ENCODE peak calls at places on chromosomes 6 and 20, in six cellular contexts. D is body of pancreas, B is adipocyte, N is OCI-LY7, A is adrenal gland, C is AG04450. T is an unnamed sample.

GRCh38 chr6:142796571-142796970 is 148.4 kb downstream of the HIVEP2 start:
- DNase-seq in D (no peak), B (no peak), N (no peak), A (no peak), C (no peak), T (no peak)

GRCh38 chr6:51339728-51340127 is 521.1 kb downstream of the TFAP2B start:
- DNase-seq in D (no peak), B (no peak), N (no peak), A (no peak), C (no peak), T (peak; percentile 6)

GRCh38 chr20:41163821-41164220 is 26.5 kb downstream of the PLCG1 start:
- DNase-seq in D (no peak), B (no peak), N (no peak), A (no peak), C (no peak), T (no peak)

GRCh38 chr6:149112976-149113375 is 204.5 kb upstream of the TAB2 start:
- DNase-seq in D (no peak), B (no peak), N (peak; percentile 16), A (no peak), C (no peak), T (no peak)

GRCh38 chr6:8828376-8828775 is 393.0 kb upstream of the SLC35B3 start:
- DNase-seq in D (no peak), B (no peak), N (no peak), A (no peak), C (no peak), T (no peak)

GRCh38 chr6:19602614-19603013 is 234.6 kb upstream of the ID4 start:
- DNase-seq in D (no peak), B (no peak), N (peak; percentile 23), A (no peak), C (no peak), T (no peak)

GRCh38 chr6:16722616-16723015 is 38.6 kb downstream of the ATXN1 start:
- DNase-seq in D (no peak), B (no peak), N (no peak), A (no peak), C (no peak), T (no peak)

GRCh38 chr6:106477790-106478189 is 117.3 kb downstream of the CRYBG1 start:
- DNase-seq in D (no peak), B (no peak), N (no peak), A (peak; percentile 17), C (no peak), T (peak; percentile 64)

GRCh38 chr6:84921891-84922290 is 157.5 kb upstream of the TBX18 start:
- DNase-seq in D (no peak), B (no peak), N (no peak), A (no peak), C (no peak), T (no peak)

GRCh38 chr6:10393544-10394225 is 21.2 kb downstream of the TFAP2A start:
- DNase-seq in D (no peak), B (no peak), N (no peak), A (no peak), C (no peak), T (no peak)

GRCh38 chr6:100915876-100916275 is 34.7 kb upstream of the ASCC3 start:
- DNase-seq in D (no peak), B (no peak), N (no peak), A (no peak), C (no peak), T (peak; percentile 35)

GRCh38 chr6:157879873-157880254 is 56.8 kb downstream of the SNX9 start:
- DNase-seq in D (no peak), B (no peak), N (no peak), A (no peak), C (no peak), T (no peak)

GRCh38 chr6:95576218-95576617 is 1.1 kb upstream of the MANEA start:
- DNase-seq in D (no peak), B (peak; percentile 10), N (no peak), A (no peak), C (no peak), T (peak; percentile 16)

GRCh38 chr6:75932067-75932466 is 140.4 kb downstream of the IMPG1 start:
- DNase-seq in D (peak; percentile 66), B (no peak), N (peak; percentile 12), A (no peak), C (no peak), T (peak; percentile 6)

GRCh38 chr6:109896333-109896732 is 81.8 kb upstream of the GPR6 start:
- DNase-seq in D (no peak), B (peak; percentile 26), N (no peak), A (no peak), C (no peak), T (peak; percentile 2)

GRCh38 chr20:44187054-44187762 is at the start of gene JPH2:
- DNase-seq in D (peak; percentile 42), B (peak; percentile 88), N (no peak), A (peak; percentile 77), C (no peak), T (no peak)

GRCh38 chr6:157982297-157982579 is 575 bp downstream of the SYNJ2 start:
- DNase-seq in D (peak; percentile 70), B (peak; percentile 70), N (no peak), A (peak; percentile 41), C (no peak), T (no peak)

GRCh38 chr6:159609813-159610212 is 83.2 kb downstream of the SOD2 start:
- DNase-seq in D (no peak), B (peak; percentile 57), N (no peak), A (no peak), C (no peak), T (no peak)

GRCh38 chr20:36483919-36484808 is 57.2 kb upstream of the MYL9 start:
- DNase-seq in D (peak; percentile 61), B (peak; percentile 62), N (no peak), A (no peak), C (no peak), T (no peak)

GRCh38 chr6:15793288-15793687 is 130.5 kb upstream of the DTNBP1 start:
- DNase-seq in D (no peak), B (peak; percentile 60), N (no peak), A (no peak), C (no peak), T (no peak)

GRCh38 chr6:12270551-12271228 is 19.5 kb upstream of the EDN1 start:
- DNase-seq in D (no peak), B (no peak), N (no peak), A (no peak), C (no peak), T (no peak)

GRCh38 chr6:51260003-51260402 is 441.3 kb downstream of the TFAP2B start:
- DNase-seq in D (no peak), B (no peak), N (no peak), A (no peak), C (no peak), T (no peak)

GRCh38 chr20:37256286-37256685 is 5.3 kb downstream of the GHRH start:
- DNase-seq in D (no peak), B (no peak), N (no peak), A (no peak), C (no peak), T (no peak)

GRCh38 chr20:59605691-59606364 is 1.5 kb downstream of the PHACTR3 start:
- DNase-seq in D (no peak), B (no peak), N (no peak), A (no peak), C (no peak), T (no peak)

DNA sequence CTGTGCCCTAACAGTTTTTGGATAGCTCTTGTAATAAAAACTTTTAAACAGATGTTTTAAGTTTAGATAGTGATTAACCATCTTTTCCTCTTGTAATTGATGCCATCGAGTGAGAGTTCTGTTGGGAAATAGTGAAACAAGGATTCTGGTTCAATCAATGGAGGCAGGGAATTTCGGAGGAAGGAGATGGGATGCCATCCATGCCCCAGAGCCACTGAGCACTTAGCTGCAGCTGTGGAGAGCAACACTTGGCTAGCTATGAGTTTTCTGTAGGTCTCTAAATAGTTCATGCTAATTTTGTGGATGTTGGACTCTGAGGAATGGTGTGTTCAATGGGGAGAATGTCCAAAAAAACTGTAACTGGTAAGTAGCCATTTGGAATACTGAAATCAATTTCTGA is 16.7 kb downstream of the CBFA2T2 start:
- DNase-seq in D (no peak), B (peak; percentile 15), N (no peak), A (no peak), C (no peak), T (no peak)
- H3K4me3 ChIP-seq in D (no peak overlapping the region), B (no peak overlapping the region), N (no peak overlapping the region), A (no peak overlapping the region), C (no peak overlapping the region), T (no peak overlapping the region)

DNA sequence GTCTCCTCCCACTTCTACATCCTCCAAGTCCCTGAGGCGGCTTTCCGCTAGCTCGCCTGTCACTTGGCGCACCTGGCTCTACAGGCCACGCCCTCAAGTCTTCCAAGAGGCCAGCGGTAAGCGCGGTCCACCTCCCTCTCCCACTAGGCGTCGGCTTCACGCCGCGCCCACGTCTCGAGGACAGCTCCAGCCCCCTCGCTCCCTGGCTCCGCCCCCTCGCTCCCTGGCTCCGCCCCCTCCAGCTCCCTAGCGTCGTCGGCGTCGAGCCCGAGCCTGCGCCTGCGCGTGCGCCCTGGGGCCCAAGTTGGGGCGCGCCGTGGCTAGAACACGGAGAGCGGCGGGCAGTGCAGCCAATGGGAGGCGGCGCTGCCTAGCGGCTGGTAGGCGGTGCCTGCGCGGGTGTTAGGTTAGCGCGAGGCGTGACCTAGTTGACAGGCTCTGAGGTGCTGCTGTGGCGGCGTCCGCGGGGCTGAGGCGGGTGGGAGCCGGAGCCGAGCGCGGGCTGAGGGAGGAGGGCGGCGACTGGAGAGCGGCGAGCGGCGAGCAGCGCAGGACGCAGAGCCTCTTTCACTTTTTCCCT is at the start of gene MACROD2:
- DNase-seq in D (peak; percentile 97), B (peak; percentile 94), N (no peak), A (peak; percentile 92), C (no peak), T (no peak)
- H3K4me3 ChIP-seq in D (peak within 1 kb of the TSS; percentile 67), B (peak within 1 kb of the TSS; percentile 89), N (no peak within 1 kb of the TSS), A (peak within 1 kb of the TSS; percentile 50), C (peak within 1 kb of the TSS; percentile 51), T (no peak within 1 kb of the TSS)

GRCh38 chr20:63487781-63488241 is 11.1 kb downstream of the EEF1A2 start:
- DNase-seq in D (no peak), B (no peak), N (no peak), A (no peak), C (no peak), T (no peak)

GRCh38 chr20:63486300-63486855 is 12.5 kb downstream of the EEF1A2 start:
- DNase-seq in D (no peak), B (no peak), N (no peak), A (no peak), C (no peak), T (no peak)

GRCh38 chr20:63487116-63487764 is 11.6 kb downstream of the EEF1A2 start:
- DNase-seq in D (no peak), B (no peak), N (no peak), A (no peak), C (no peak), T (no peak)

GRCh38 chr20:63490416-63490815 is 8.5 kb downstream of the EEF1A2 start:
- DNase-seq in D (no peak), B (no peak), N (no peak), A (no peak), C (no peak), T (no peak)

GRCh38 chr20:63488331-63489251 is 10.3 kb downstream of the EEF1A2 start:
- DNase-seq in D (no peak), B (no peak), N (no peak), A (no peak), C (no peak), T (no peak)
- H3K4me3 ChIP-seq in D (no peak overlapping the region), B (no peak overlapping the region), N (no peak overlapping the region), A (no peak overlapping the region), C (no peak overlapping the region), T (no peak overlapping the region)

DNA sequence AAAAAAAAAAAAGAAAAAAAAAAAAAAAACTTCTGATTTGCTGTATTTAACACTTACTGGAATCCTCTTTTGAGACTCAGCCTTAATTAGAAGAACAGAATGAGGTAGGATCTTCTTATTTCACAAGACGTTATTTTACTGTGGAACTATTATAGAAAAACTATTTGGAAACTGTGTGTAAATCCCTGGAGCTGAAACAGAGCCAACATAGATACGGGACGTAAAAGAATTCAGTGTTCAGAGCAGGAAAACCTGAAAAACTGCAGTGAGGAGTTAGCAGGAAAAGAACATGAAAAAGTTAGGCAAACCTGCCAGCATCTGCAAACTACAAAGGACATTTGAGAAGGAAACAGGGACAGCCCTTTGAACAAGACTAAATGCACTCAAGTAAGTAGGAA is 3.4 kb upstream of the ZNF217 start:
- DNase-seq in D (no peak), B (no peak), N (no peak), A (no peak), C (no peak), T (no peak)
- H3K4me3 ChIP-seq in D (no peak overlapping the region), B (no peak overlapping the region), N (no peak overlapping the region), A (no peak overlapping the region), C (no peak overlapping the region), T (no peak overlapping the region)